ENCODE peak calls at places on chromosomes 13 and 19, in four cellular contexts. B, L, N and I are unnamed samples.

GRCh38 chr19:39515551-39516191 is 732 bp downstream of the SELENOV start:
- DNase-seq in L (no peak), B (peak; percentile 42), N (no peak), I (no peak)

GRCh38 chr19:38455031-38455430 is 21.5 kb downstream of the RYR1 start:
- DNase-seq in N (no peak), B (peak; percentile 79), L (no peak), I (no peak)

GRCh38 chr19:2624537-2625091 is 77.9 kb downstream of the GNG7 start:
- DNase-seq in N (no peak), B (peak; percentile 51), L (no peak), I (no peak)

GRCh38 chr13:98482476-98483444 is 94.1 kb downstream of the STK24 start:
- DNase-seq in L (no peak), N (no peak), B (peak; percentile 77), I (peak; percentile 42)

GRCh38 chr19:46303702-46304397 is 7.0 kb downstream of the HIF3A start:
- DNase-seq in B (peak; percentile 84), N (no peak), L (no peak), I (no peak)

GRCh38 chr13:43805071-43805468 is 18.3 kb upstream of the ENOX1 start:
- DNase-seq in N (no peak), B (no peak), L (peak; percentile 66), I (peak; percentile 76)

GRCh38 chr13:21014666-21015170 is 46.7 kb downstream of the LATS2 start:
- DNase-seq in B (no peak), L (no peak), N (no peak), I (peak; percentile 57)

GRCh38 chr19:58009666-58010301 is 7.2 kb upstream of the ZNF606 start:
- DNase-seq in N (no peak), L (peak; percentile 93), B (peak; percentile 95), I (peak; percentile 12)

GRCh38 chr19:6172074-6172863 is 36.8 kb downstream of the ACSBG2 start:
- DNase-seq in B (no peak), L (no peak), N (no peak), I (no peak)

GRCh38 chr13:44140146-44140545 is 233.5 kb upstream of the SERP2 start:
- DNase-seq in L (no peak), B (no peak), N (no peak), I (no peak)

GRCh38 chr19:43574424-43575155 is 737 bp downstream of the XRCC1 start:
- DNase-seq in L (no peak), B (no peak), N (no peak), I (no peak)

GRCh38 chr19:29247912-29248311 is 35.0 kb upstream of the UQCRFS1 start:
- DNase-seq in N (no peak), L (no peak), B (no peak), I (no peak)

GRCh38 chr13:28324181-28324789 is 170.6 kb downstream of the FLT1 start:
- DNase-seq in L (no peak), N (peak; percentile 31), B (peak; percentile 82), I (no peak)

GRCh38 chr13:73231456-73231855 is 172.7 kb downstream of the KLF5 start:
- DNase-seq in N (no peak), B (no peak), L (no peak), I (no peak)

GRCh38 chr13:53301449-53301848 is 272.8 kb downstream of the OLFM4 start:
- DNase-seq in N (no peak), L (no peak), B (no peak), I (no peak)

GRCh38 chr13:32026619-32027018 is 5.0 kb upstream of the FRY start:
- DNase-seq in B (no peak), L (no peak), N (no peak), I (no peak)

GRCh38 chr13:102310691-102311432 is 91.0 kb downstream of the FGF14 start:
- DNase-seq in N (no peak), B (no peak), L (no peak), I (no peak)

DNA sequence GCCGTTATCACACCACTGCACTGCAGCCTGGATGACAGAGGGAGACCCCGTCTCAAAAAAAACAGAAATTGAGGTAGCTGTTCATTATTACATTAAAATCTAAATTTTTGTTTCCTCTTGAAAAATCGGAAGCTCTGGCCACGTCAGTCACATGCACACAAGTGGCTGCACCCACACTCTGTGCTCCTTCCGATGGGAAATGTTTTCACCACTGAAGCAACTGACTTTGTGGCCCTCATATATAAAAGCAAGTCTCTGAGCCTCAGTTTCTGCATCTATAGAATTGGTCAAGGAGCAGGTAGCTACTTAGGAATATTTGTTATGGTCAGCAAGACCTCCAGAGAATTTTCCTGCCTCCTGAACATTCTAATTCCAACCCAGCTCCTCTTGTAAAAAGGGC is 4.5 kb downstream of the LRRC25 start:
- DNase-seq in B (no peak), L (no peak), N (no peak), I (no peak)
- H3K4me3 ChIP-seq in B (no peak overlapping the region), L (no peak overlapping the region), N (no peak overlapping the region), I (no peak overlapping the region)

GRCh38 chr19:37227996-37228395 is 10.0 kb downstream of the ZNF383 start:
- DNase-seq in L (no peak), B (peak; percentile 59), N (no peak), I (no peak)
- TF ChIP-seq CTCF in L (peak; percentile 56), B (peak; percentile 52), N (peak; percentile 48), I (peak; percentile 50)

DNA sequence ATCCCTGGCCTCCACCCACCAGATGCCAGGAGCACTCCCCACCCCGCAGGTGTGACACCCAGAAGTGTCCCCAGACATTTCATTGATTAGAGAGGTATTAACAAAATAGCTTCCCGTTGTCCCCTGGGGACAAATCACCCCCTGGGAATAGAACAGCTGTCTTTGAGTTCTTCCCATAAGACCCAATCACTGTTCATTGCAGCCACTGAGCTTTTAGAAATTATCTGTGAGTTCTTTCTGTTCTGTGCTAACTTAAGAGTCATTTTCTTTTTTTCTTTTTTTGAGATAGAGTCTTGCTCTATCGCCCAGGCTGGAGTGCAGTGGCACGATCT is 32.8 kb downstream of the MYO9B start:
- DNase-seq in N (no peak), B (no peak), L (no peak), I (no peak)
- H3K4me3 ChIP-seq in N (no peak overlapping the region), B (no peak overlapping the region), L (peak overlapping the region; percentile 9), I (no peak overlapping the region)

DNA sequence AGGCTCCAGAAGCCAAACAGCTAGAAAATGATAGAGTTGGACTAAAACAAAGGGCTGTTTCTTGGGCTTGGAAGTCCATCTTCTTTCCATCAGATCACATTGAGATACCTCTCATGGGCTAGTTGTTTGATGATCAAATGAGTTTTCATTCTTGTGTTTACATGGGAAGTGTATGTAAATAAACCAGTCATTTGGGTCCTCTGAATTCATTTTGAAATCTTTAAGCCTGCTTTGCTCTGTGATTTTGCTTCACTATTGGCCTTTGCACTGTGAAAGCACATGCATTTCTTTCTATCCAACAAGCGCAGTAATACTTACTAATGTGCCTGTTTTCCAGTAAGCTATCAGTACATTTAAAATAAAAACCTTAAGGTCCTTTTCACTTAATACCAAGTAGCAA is 200.5 kb upstream of the IRS2 start:
- DNase-seq in N (no peak), B (no peak), L (no peak), I (no peak)
- TF ChIP-seq CTCF in N (no peak), B (no peak), L (no peak), I (no peak)